ENCODE peak calls at places on chromosomes 6 and 20, in four cellular contexts. L is IMR-90, A is tibial nerve, Z is testis. D is an unnamed sample.
A peak's percentile ranks its signal among the peaks of the same experiment; 100 is the strongest.

GRCh38 chr6:36753671-36754485 is 56.3 kb downstream of the RAB44 start:
- DNase-seq in L (no peak), A (no peak), Z (no peak), D (no peak)

GRCh38 chr6:108348655-108349349 is 53.9 kb downstream of the AFG1L start:
- DNase-seq in L (no peak), A (no peak), Z (no peak), D (no peak)

GRCh38 chr20:23086931-23087411 is 847 bp upstream of the CD93 start:
- DNase-seq in L (no peak), A (no peak), Z (peak; percentile 36), D (no peak)

GRCh38 chr6:11241793-11242201 is 9.3 kb upstream of the NEDD9 start:
- DNase-seq in L (no peak), A (peak; percentile 65), Z (peak; percentile 90), D (peak; percentile 87)

GRCh38 chr20:57809661-57810172 is 99.9 kb upstream of the PMEPA1 start:
- DNase-seq in L (no peak), A (no peak), Z (no peak), D (no peak)

GRCh38 chr6:73579389-73579788 is 58.6 kb upstream of the EEF1A1 start:
- DNase-seq in L (no peak), A (no peak), Z (no peak), D (no peak)

GRCh38 chr6:112282217-112282616 is 27.9 kb upstream of the LAMA4 start:
- DNase-seq in L (peak; percentile 97), A (peak; percentile 30), Z (peak; percentile 43), D (no peak)

GRCh38 chr6:3075522-3076113 is 7.3 kb downstream of the RIPK1 start:
- DNase-seq in L (no peak), A (no peak), Z (no peak), D (no peak)

GRCh38 chr6:16205377-16206144 is 32.8 kb upstream of the GMPR start:
- DNase-seq in L (peak; percentile 91), A (no peak), Z (peak; percentile 48), D (no peak)

GRCh38 chr6:39416728-39417127 is 94.2 kb upstream of the KCNK16 start:
- DNase-seq in L (peak; percentile 40), A (no peak), Z (no peak), D (no peak)

GRCh38 chr6:161066511-161066910 is 74.9 kb downstream of the MAP3K4 start:
- DNase-seq in L (peak; percentile 15), A (no peak), Z (no peak), D (no peak)

GRCh38 chr6:27889275-27889627 is 22.9 kb downstream of the OR2B2 start:
- DNase-seq in L (peak; percentile 6), A (no peak), Z (no peak), D (no peak)

GRCh38 chr6:119541132-119541905 is 191.8 kb upstream of the MAN1A1 start:
- DNase-seq in L (peak; percentile 100), A (no peak), Z (no peak), D (no peak)

GRCh38 chr6:36938536-36938935 is 16.0 kb upstream of the PI16 start:
- DNase-seq in L (peak; percentile 93), A (no peak), Z (no peak), D (no peak)

GRCh38 chr6:125528614-125529013 is 220.8 kb upstream of the HEY2 start:
- DNase-seq in L (no peak), A (no peak), Z (no peak), D (no peak)

GRCh38 chr6:156777866-156778614 is 862 bp downstream of the ARID1B start:
- DNase-seq in L (peak; percentile 49), A (no peak), Z (peak; percentile 66), D (peak; percentile 51)

GRCh38 chr6:44058617-44059358 is 68.5 kb downstream of the MRPL14 start:
- DNase-seq in L (peak; percentile 100), A (peak; percentile 46), Z (peak; percentile 54), D (peak; percentile 74)

GRCh38 chr20:6008254-6008653 is 45.6 kb downstream of the LRRN4 start:
- DNase-seq in L (peak; percentile 92), A (peak; percentile 28), Z (peak; percentile 57), D (peak; percentile 64)

GRCh38 chr6:143333081-143333480 is 117.4 kb downstream of the ADAT2 start:
- DNase-seq in L (no peak), A (no peak), Z (no peak), D (no peak)

GRCh38 chr20:53981752-53982437 is 88.5 kb downstream of the BCAS1 start:
- DNase-seq in L (no peak), A (no peak), Z (no peak), D (no peak)

GRCh38 chr6:40848038-40848437 is 191.0 kb downstream of the UNC5CL start:
- DNase-seq in L (peak; percentile 16), A (no peak), Z (no peak), D (no peak)

GRCh38 chr6:27757307-27757706 is 154.9 kb downstream of the OR2B2 start:
- DNase-seq in L (no peak), A (no peak), Z (peak; percentile 41), D (peak; percentile 33)

GRCh38 chr20:32231847-32232246 is 24.2 kb downstream of the POFUT1 start:
- DNase-seq in L (peak; percentile 61), A (no peak), Z (no peak), D (no peak)

GRCh38 chr6:170497845-170498281 is 55.2 kb downstream of the PSMB1 start:
- DNase-seq in L (no peak), A (no peak), Z (no peak), D (no peak)

GRCh38 chr6:137181876-137182653 is 8.6 kb upstream of the IL22RA2 start:
- DNase-seq in L (no peak), A (no peak), Z (no peak), D (no peak)

GRCh38 chr6:125983246-125983945 is 2.9 kb upstream of the TRMT11 start:
- DNase-seq in L (peak; percentile 91), A (no peak), Z (no peak), D (no peak)

GRCh38 chr20:62858059-62858458 is 3.6 kb downstream of the TCFL5 start:
- DNase-seq in L (no peak), A (no peak), Z (no peak), D (no peak)

GRCh38 chr6:10460096-10460495 is 45.2 kb upstream of the TFAP2A start:
- DNase-seq in L (no peak), A (no peak), Z (no peak), D (no peak)

GRCh38 chr6:137589067-137589848 is 95.1 kb upstream of the OLIG3 start:
- DNase-seq in L (peak; percentile 50), A (no peak), Z (peak; percentile 80), D (peak; percentile 52)

GRCh38 chr20:47244451-47244850 is 112.0 kb downstream of the ZMYND8 start:
- DNase-seq in L (no peak), A (no peak), Z (no peak), D (no peak)

GRCh38 chr20:33814238-33814712 is 3.1 kb downstream of the CHMP4B start:
- DNase-seq in L (peak; percentile 18), A (no peak), Z (no peak), D (no peak)

GRCh38 chr6:116941727-116942126 is 64.7 kb downstream of the RFX6 start:
- DNase-seq in L (no peak), A (no peak), Z (no peak), D (no peak)

GRCh38 chr6:135909737-135910387 is 58.4 kb downstream of the PDE7B start:
- DNase-seq in L (peak; percentile 36), A (no peak), Z (peak; percentile 66), D (peak; percentile 40)

GRCh38 chr6:167049275-167049674 is 50.1 kb downstream of the CEP43 start:
- DNase-seq in L (no peak), A (no peak), Z (no peak), D (no peak)

GRCh38 chr20:54772931-54773642 is 297.7 kb downstream of the DOK5 start:
- DNase-seq in L (no peak), A (no peak), Z (no peak), D (no peak)

GRCh38 chr20:6122111-6122872 is 538 bp downstream of the FERMT1 start:
- DNase-seq in L (peak; percentile 45), A (no peak), Z (peak; percentile 35), D (no peak)

GRCh38 chr20:35560105-35560511 is 18.2 kb downstream of the ERGIC3 start:
- DNase-seq in L (no peak), A (no peak), Z (no peak), D (peak; percentile 66)

GRCh38 chr6:53125276-53125675 is 23.4 kb downstream of the GCM1 start:
- DNase-seq in L (no peak), A (no peak), Z (no peak), D (no peak)
- TF ChIP-seq CTCF in L (no peak), A (no peak), Z (no peak), D (no peak)

GRCh38 chr20:37727247-37727956 is 33.6 kb downstream of the CTNNBL1 start:
- DNase-seq in L (no peak), A (no peak), Z (no peak), D (no peak)
- H3K4me3 ChIP-seq in L (no peak overlapping the region), A (no peak overlapping the region), Z (no peak overlapping the region), D (no peak overlapping the region)

GRCh38 chr6:147149826-147150225 is 54.4 kb upstream of the STXBP5 start:
- DNase-seq in L (no peak), A (no peak), Z (no peak), D (no peak)
- TF ChIP-seq POLR2A in L (no peak), A (no peak), Z (no peak), D (no peak)

DNA sequence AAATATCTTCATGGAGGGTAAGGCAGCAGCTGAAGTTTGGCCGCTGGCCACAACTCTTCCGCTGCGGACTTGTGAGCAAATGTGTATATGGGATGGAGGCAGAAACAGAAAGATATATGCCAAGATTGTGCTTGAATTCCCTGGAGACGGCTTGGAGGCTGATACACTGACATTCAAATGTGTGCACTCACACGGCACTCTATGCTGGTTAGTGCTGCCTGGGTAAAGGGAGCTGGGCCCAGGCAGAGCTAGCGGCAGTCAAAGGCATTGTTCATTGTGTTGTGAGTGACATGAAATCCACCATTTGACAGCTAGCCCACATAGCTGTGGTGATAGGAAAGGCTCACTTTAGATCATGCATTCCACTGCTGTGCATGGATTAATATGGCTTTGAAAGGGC is 202.7 kb downstream of the CLIC5 start:
- DNase-seq in L (peak; percentile 6), A (no peak), Z (no peak), D (no peak)
- TF ChIP-seq CTCF in L (no peak), A (no peak), Z (no peak), D (no peak)

GRCh38 chr6:32664354-32664753 is 2.1 kb downstream of the HLA-DQB1 start:
- DNase-seq in L (no peak), A (no peak), Z (no peak), D (no peak)
- H3K4me3 ChIP-seq in L (no peak overlapping the region), A (no peak overlapping the region), Z (no peak overlapping the region), D (no peak overlapping the region)

DNA sequence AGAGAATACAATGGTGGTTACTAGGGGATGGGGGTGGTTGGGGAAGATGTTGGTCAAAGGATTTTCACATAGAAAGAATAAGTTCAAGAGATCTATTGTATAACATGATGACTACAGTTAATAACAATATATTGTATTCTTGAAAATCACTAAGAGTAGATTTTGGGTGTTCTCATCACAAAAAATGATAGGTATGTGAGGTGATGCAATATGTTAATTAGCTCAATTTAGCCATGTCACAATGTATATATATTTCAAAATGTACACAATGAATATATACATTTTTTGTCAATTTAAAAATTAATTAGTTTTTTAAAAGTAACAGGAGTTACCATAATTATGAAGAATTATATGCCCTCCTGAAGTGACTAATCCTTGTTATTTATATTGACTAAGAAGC is 22.3 kb downstream of the ZNF133 start:
- DNase-seq in L (no peak), A (no peak), Z (no peak), D (no peak)
- TF ChIP-seq POLR2A in L (no peak), A (no peak), Z (no peak), D (no peak)

GRCh38 chr20:14193885-14194284 is 143.5 kb downstream of the FLRT3 start:
- DNase-seq in L (no peak), A (no peak), Z (no peak), D (no peak)
- TF ChIP-seq CTCF in L (peak; percentile 0), A (no peak), Z (no peak), D (no peak)